ENCODE peak calls at places on chromosomes 16 and 17, in four cellular contexts. One of them, this sample, is unnamed.

GRCh38 chr17:63224644-63225043 is 221.5 kb downstream of the CYB561 start:
- DNase-seq in anterior cingulate cortex: no peak
- DNase-seq in epithelial cell of esophagus: no peak
- DNase-seq in GF-D8: no peak
- DNase-seq in this sample: no peak

GRCh38 chr17:4944554-4945175 is 3.7 kb downstream of the PFN1 start:
- DNase-seq in anterior cingulate cortex: no peak
- DNase-seq in epithelial cell of esophagus: no peak
- DNase-seq in GF-D8: no peak
- DNase-seq in this sample: no peak

GRCh38 chr16:51149251-51149661 is 1.8 kb downstream of the SALL1 start:
- DNase-seq in anterior cingulate cortex: no peak
- DNase-seq in epithelial cell of esophagus: no peak
- DNase-seq in GF-D8: no peak
- DNase-seq in this sample: no peak

GRCh38 chr17:80968602-80969029 is 23.0 kb upstream of the CHMP6 start:
- DNase-seq in anterior cingulate cortex: peak
- DNase-seq in epithelial cell of esophagus: no peak
- DNase-seq in GF-D8: no peak
- DNase-seq in this sample: no peak

GRCh38 chr17:81722184-81723120 is 10.4 kb downstream of the SLC25A10 start:
- DNase-seq in anterior cingulate cortex: no peak
- DNase-seq in epithelial cell of esophagus: peak
- DNase-seq in GF-D8: no peak
- DNase-seq in this sample: peak

GRCh38 chr17:4586043-4586442 is 1.7 kb downstream of the SMTNL2 start:
- DNase-seq in anterior cingulate cortex: no peak
- DNase-seq in epithelial cell of esophagus: no peak
- DNase-seq in GF-D8: no peak
- DNase-seq in this sample: no peak

GRCh38 chr17:34556384-34556783 is 23.0 kb upstream of the TMEM132E start:
- DNase-seq in anterior cingulate cortex: no peak
- DNase-seq in epithelial cell of esophagus: peak
- DNase-seq in GF-D8: no peak
- DNase-seq in this sample: no peak

GRCh38 chr16:85213926-85214294 is 101.6 kb upstream of the CIBAR2 start:
- DNase-seq in anterior cingulate cortex: no peak
- DNase-seq in epithelial cell of esophagus: no peak
- DNase-seq in GF-D8: no peak
- DNase-seq in this sample: no peak

GRCh38 chr17:17381438-17382059 is 78.4 kb downstream of the NT5M start:
- DNase-seq in anterior cingulate cortex: no peak
- DNase-seq in epithelial cell of esophagus: no peak
- DNase-seq in GF-D8: no peak
- DNase-seq in this sample: no peak

GRCh38 chr17:55285340-55286301 is 20.9 kb downstream of the HLF start:
- DNase-seq in anterior cingulate cortex: peak
- DNase-seq in epithelial cell of esophagus: peak
- DNase-seq in GF-D8: no peak
- DNase-seq in this sample: peak

GRCh38 chr17:60356947-60357346 is 35.0 kb downstream of the USP32 start:
- DNase-seq in anterior cingulate cortex: no peak
- DNase-seq in epithelial cell of esophagus: peak
- DNase-seq in GF-D8: no peak
- DNase-seq in this sample: no peak

GRCh38 chr16:84286568-84287220 is 8.0 kb upstream of the WFDC1 start:
- DNase-seq in anterior cingulate cortex: no peak
- DNase-seq in epithelial cell of esophagus: no peak
- DNase-seq in GF-D8: no peak
- DNase-seq in this sample: no peak

GRCh38 chr17:74815671-74816370 is 39.7 kb upstream of the NAT9 start:
- DNase-seq in anterior cingulate cortex: no peak
- DNase-seq in epithelial cell of esophagus: no peak
- DNase-seq in GF-D8: no peak
- DNase-seq in this sample: no peak

GRCh38 chr17:18896146-18896545 is 38.2 kb downstream of the PRPSAP2 start:
- DNase-seq in anterior cingulate cortex: no peak
- DNase-seq in epithelial cell of esophagus: no peak
- DNase-seq in GF-D8: no peak
- DNase-seq in this sample: no peak

GRCh38 chr17:58308173-58308984 is 20.2 kb downstream of the TSPOAP1 start:
- DNase-seq in anterior cingulate cortex: no peak
- DNase-seq in epithelial cell of esophagus: no peak
- DNase-seq in GF-D8: no peak
- DNase-seq in this sample: no peak

GRCh38 chr16:28110074-28110473 is 46.6 kb upstream of the GSG1L start:
- DNase-seq in anterior cingulate cortex: no peak
- DNase-seq in epithelial cell of esophagus: no peak
- DNase-seq in GF-D8: peak
- DNase-seq in this sample: no peak

GRCh38 chr17:7177954-7178477 is 1.2 kb downstream of the ASGR1 start:
- DNase-seq in anterior cingulate cortex: no peak
- DNase-seq in epithelial cell of esophagus: peak
- DNase-seq in GF-D8: no peak
- DNase-seq in this sample: no peak

GRCh38 chr16:89555265-89555664 is 5.2 kb upstream of the RPL13 start:
- DNase-seq in anterior cingulate cortex: no peak
- DNase-seq in epithelial cell of esophagus: no peak
- DNase-seq in GF-D8: no peak
- DNase-seq in this sample: no peak

GRCh38 chr17:21199311-21199710 is 14.7 kb downstream of the TMEM11 start:
- DNase-seq in anterior cingulate cortex: no peak
- DNase-seq in epithelial cell of esophagus: peak
- DNase-seq in GF-D8: no peak
- DNase-seq in this sample: no peak

GRCh38 chr17:80220709-80221215 is 535 bp downstream of the SLC26A11 start:
- DNase-seq in anterior cingulate cortex: no peak
- DNase-seq in epithelial cell of esophagus: no peak
- DNase-seq in GF-D8: no peak
- DNase-seq in this sample: peak

GRCh38 chr17:75896360-75897075 is at the start of gene TRIM65:
- DNase-seq in anterior cingulate cortex: peak
- DNase-seq in epithelial cell of esophagus: peak
- DNase-seq in GF-D8: peak
- DNase-seq in this sample: peak

GRCh38 chr17:7080445-7081041 is 492 bp upstream of the CLEC10A start:
- DNase-seq in anterior cingulate cortex: no peak
- DNase-seq in epithelial cell of esophagus: no peak
- DNase-seq in GF-D8: no peak
- DNase-seq in this sample: peak

This sample was measured in prostate gland.